ENCODE peak calls at places on chromosomes 3 and 15, in six cellular contexts. G is Caco-2, E is IMR-90, J is heart left ventricle, Y is cardiac muscle cell, F is psoas muscle. S is an unnamed sample. For H3K36me3, the result is how much of the 10 kb centered on the place peaks cover.

GRCh38 chr15:99928429-99928981 is 195.3 kb upstream of the LYSMD4 start:
- DNase-seq in F (peak), Y (peak), E (peak), G (peak), J (peak), S (no peak)

GRCh38 chr15:51842852-51843737 is 13.6 kb downstream of the TMOD3 start:
- DNase-seq in E (peak), F (no peak), J (no peak), G (peak), Y (peak), S (no peak)

GRCh38 chr3:67083277-67083676 is 85.2 kb downstream of the KBTBD8 start:
- DNase-seq in J (no peak), F (no peak), G (no peak), E (peak), Y (peak), S (no peak)

GRCh38 chr3:37967252-37967881 is 23.2 kb upstream of the VILL start:
- DNase-seq in F (peak), Y (peak), G (peak), J (peak), E (peak), S (no peak)

GRCh38 chr15:83092309-83092976 is 15.0 kb upstream of the TM6SF1 start:
- DNase-seq in E (peak), G (no peak), J (peak), F (no peak), Y (peak), S (no peak)

GRCh38 chr15:85282504-85283115 is 97.8 kb upstream of the AKAP13 start:
- DNase-seq in J (no peak), F (peak), G (no peak), E (peak), Y (peak), S (peak)

GRCh38 chr3:195407511-195408409 is 35.1 kb downstream of the ACAP2 start:
- DNase-seq in F (no peak), E (no peak), Y (no peak), J (no peak), G (no peak), S (no peak)

GRCh38 chr3:73592154-73592877 is 32.4 kb downstream of the PDZRN3 start:
- DNase-seq in Y (no peak), J (no peak), G (no peak), F (no peak), E (no peak), S (no peak)

GRCh38 chr3:153043729-153044314 is 118.2 kb upstream of the RAP2B start:
- DNase-seq in J (no peak), F (no peak), Y (peak), G (no peak), E (peak), S (no peak)

GRCh38 chr3:50008931-50009330 is 69.0 kb downstream of the RBM6 start:
- DNase-seq in J (no peak), F (no peak), Y (peak), E (peak), G (no peak), S (no peak)

GRCh38 chr15:100125627-100126231 is 216.0 kb downstream of the ADAMTS17 start:
- DNase-seq in J (peak), Y (peak), E (no peak), F (peak), G (no peak), S (no peak)

GRCh38 chr15:39230205-39230916 is 350.5 kb upstream of the THBS1 start:
- DNase-seq in G (no peak), J (no peak), E (no peak), F (no peak), Y (peak), S (no peak)

GRCh38 chr3:42635111-42635510 is 18.4 kb upstream of the ZBTB47 start:
- DNase-seq in Y (peak), F (no peak), E (peak), G (no peak), J (no peak), S (no peak)

GRCh38 chr3:193711165-193711485 is 118.1 kb downstream of the OPA1 start:
- DNase-seq in E (no peak), J (no peak), Y (no peak), G (no peak), F (no peak), S (no peak)

GRCh38 chr15:40477703-40478269 is 7.0 kb downstream of the CHST14 start:
- DNase-seq in J (no peak), F (no peak), G (no peak), Y (no peak), E (no peak), S (no peak)

GRCh38 chr15:33852570-33852969 is 115.7 kb upstream of the CHRM5 start:
- DNase-seq in E (peak), F (no peak), J (no peak), G (no peak), Y (peak), S (no peak)

GRCh38 chr3:15315003-15315402 is 17.4 kb downstream of the SH3BP5 start:
- DNase-seq in F (no peak), G (no peak), Y (no peak), J (no peak), E (no peak), S (no peak)

GRCh38 chr15:29089731-29090616 is 179.6 kb downstream of the NSMCE3 start:
- DNase-seq in Y (peak), J (no peak), E (peak), G (no peak), F (no peak), S (no peak)

GRCh38 chr15:78438595-78439285 is 724 bp downstream of the IREB2 start:
- DNase-seq in G (no peak), J (no peak), E (no peak), F (no peak), Y (peak), S (no peak)

GRCh38 chr15:84863480-84864428 is 20.7 kb upstream of the SLC28A1 start:
- DNase-seq in Y (peak), F (no peak), G (no peak), E (no peak), J (no peak), S (no peak)

GRCh38 chr3:49263490-49263889 is 13.5 kb downstream of the C3orf62 start:
- DNase-seq in G (no peak), F (no peak), E (no peak), J (no peak), Y (peak), S (no peak)

GRCh38 chr15:69034352-69034751 is 19.9 kb downstream of the NOX5 start:
- DNase-seq in F (no peak), Y (peak), E (peak), G (no peak), J (no peak), S (peak)

GRCh38 chr3:44883213-44883955 is 9.0 kb downstream of the TGM4 start:
- DNase-seq in G (no peak), Y (no peak), F (no peak), J (no peak), E (no peak), S (no peak)

GRCh38 chr3:12288466-12289129 is at the start of gene PPARG:
- DNase-seq in E (no peak), G (peak), F (peak), J (peak), Y (peak), S (no peak)

GRCh38 chr15:67005294-67005996 is 60.0 kb upstream of the SMAD3 start:
- DNase-seq in F (no peak), J (no peak), G (no peak), Y (no peak), E (no peak), S (no peak)
- TF ChIP-seq CTCF in F (no peak), J (no peak), G (no peak), Y (no peak), E (no peak), S (no peak)

GRCh38 chr3:125077864-125078263 is 22.1 kb upstream of the HEG1 start:
- DNase-seq in J (no peak), F (no peak), G (no peak), E (no peak), Y (no peak), S (no peak)
- H3K36me3 ChIP-seq in J (under half), F (under half), G (under half), E (under half), Y (under half), S (under half)

GRCh38 chr15:62165029-62165792 is at the start of gene C2CD4B:
- DNase-seq in Y (peak), E (no peak), J (peak), F (peak), G (peak), S (no peak)
- TF ChIP-seq CTCF in Y (no peak), E (no peak), J (no peak), F (no peak), G (no peak), S (no peak)

GRCh38 chr3:162196964-162197363 is 700.4 kb downstream of the OTOL1 start:
- DNase-seq in F (no peak), Y (no peak), E (no peak), G (no peak), J (no peak), S (no peak)
- H3K36me3 ChIP-seq in F (under half), Y (under half), E (under half), G (under half), J (under half), S (under half)

DNA sequence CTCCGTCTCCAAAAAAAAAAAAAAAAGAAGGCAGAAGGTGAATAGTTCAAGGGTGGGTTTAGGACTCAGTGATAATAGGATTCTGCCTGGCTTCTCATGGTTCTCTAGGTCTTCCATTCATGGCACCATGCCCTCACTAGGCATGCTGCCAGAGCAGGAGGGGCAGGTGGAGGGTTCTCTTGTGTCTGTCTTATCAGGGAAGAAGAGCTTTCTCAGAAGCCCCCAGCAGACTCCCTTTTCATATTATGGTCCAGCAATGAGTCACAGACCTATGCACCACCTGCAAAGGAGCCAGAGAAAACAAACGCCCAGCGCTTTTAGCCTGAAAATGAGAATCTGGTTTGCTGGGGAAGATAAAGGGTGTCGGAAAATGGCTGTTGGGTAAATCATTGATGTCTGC is 3.0 kb downstream of the CCR2 start:
- DNase-seq in G (no peak), E (no peak), F (no peak), J (no peak), Y (no peak), S (no peak)
- TF ChIP-seq CTCF in G (no peak), E (no peak), F (no peak), J (no peak), Y (no peak), S (no peak)

S was measured in BJ.